ENCODE peak calls at places on chromosomes 11 and 22, in ten cellular contexts. Z is ovary, R is suprapubic skin, Q is prostate gland, J is uterus, V is adrenal gland, E is Peyer's patch, T is stomach, P is A549, F is vagina. Y is an unnamed sample.

GRCh38 chr11:77063407-77063806 is 3.4 kb upstream of the CAPN5 start:
- DNase-seq in Z (no peak), R (no peak), Q (no peak), J (no peak), V (no peak), E (peak), T (peak), P (no peak), F (no peak), Y (no peak)

GRCh38 chr11:7143908-7144307 is 55.1 kb downstream of the RBMXL2 start:
- DNase-seq in Z (no peak), R (no peak), Q (no peak), J (no peak), V (no peak), E (no peak), T (no peak), P (no peak), F (no peak), Y (no peak)

GRCh38 chr22:40031766-40032470 is 37.2 kb downstream of the FAM83F start:
- DNase-seq in Z (no peak), R (peak), Q (no peak), J (no peak), V (peak), E (peak), T (no peak), P (no peak), F (no peak), Y (peak)

GRCh38 chr22:31328545-31328960 is 17.6 kb downstream of the PATZ1 start:
- DNase-seq in Z (no peak), R (no peak), Q (no peak), J (no peak), V (no peak), E (no peak), T (no peak), P (no peak), F (no peak), Y (no peak)

GRCh38 chr11:100646545-100646944 is 40.5 kb upstream of the ARHGAP42 start:
- DNase-seq in Z (no peak), R (no peak), Q (no peak), J (no peak), V (no peak), E (no peak), T (no peak), P (no peak), F (no peak), Y (no peak)

GRCh38 chr11:93393386-93393785 is 62.8 kb downstream of the DEUP1 start:
- DNase-seq in Z (no peak), R (no peak), Q (no peak), J (no peak), V (no peak), E (no peak), T (no peak), P (no peak), F (no peak), Y (no peak)

GRCh38 chr11:19294444-19294843 is 53.7 kb upstream of the E2F8 start:
- DNase-seq in Z (no peak), R (no peak), Q (no peak), J (no peak), V (no peak), E (no peak), T (no peak), P (no peak), F (no peak), Y (no peak)

GRCh38 chr11:32374261-32374711 is 61.1 kb downstream of the WT1 start:
- DNase-seq in Z (no peak), R (no peak), Q (no peak), J (no peak), V (peak), E (no peak), T (no peak), P (peak), F (no peak), Y (peak)

GRCh38 chr11:15568440-15568839 is 453.7 kb downstream of the INSC start:
- DNase-seq in Z (no peak), R (no peak), Q (no peak), J (no peak), V (no peak), E (no peak), T (no peak), P (no peak), F (no peak), Y (no peak)

GRCh38 chr22:30347255-30347892 is 9.3 kb downstream of the SF3A1 start:
- DNase-seq in Z (no peak), R (no peak), Q (no peak), J (no peak), V (no peak), E (no peak), T (no peak), P (no peak), F (no peak), Y (no peak)

GRCh38 chr22:48897959-48898358 is 929.7 kb downstream of the BRD1 start:
- DNase-seq in Z (no peak), R (peak), Q (no peak), J (no peak), V (no peak), E (no peak), T (no peak), P (no peak), F (peak), Y (no peak)

GRCh38 chr11:65221026-65221425 is 39.3 kb downstream of the CAPN1 start:
- DNase-seq in Z (no peak), R (no peak), Q (no peak), J (no peak), V (no peak), E (no peak), T (no peak), P (no peak), F (no peak), Y (no peak)

GRCh38 chr11:109993786-109994185 is 99.4 kb upstream of the ZC3H12C start:
- DNase-seq in Z (no peak), R (no peak), Q (no peak), J (no peak), V (no peak), E (no peak), T (no peak), P (no peak), F (no peak), Y (no peak)

GRCh38 chr11:112196519-112197087 is 21.3 kb downstream of the BCO2 start:
- DNase-seq in Z (no peak), R (no peak), Q (no peak), J (no peak), V (no peak), E (no peak), T (no peak), P (no peak), F (no peak), Y (no peak)

GRCh38 chr11:34731596-34731995 is 110.7 kb downstream of the EHF start:
- DNase-seq in Z (no peak), R (no peak), Q (no peak), J (no peak), V (no peak), E (no peak), T (no peak), P (no peak), F (no peak), Y (no peak)

GRCh38 chr11:29985248-29985647 is 31.6 kb downstream of the KCNA4 start:
- DNase-seq in Z (no peak), R (no peak), Q (no peak), J (no peak), V (no peak), E (no peak), T (no peak), P (no peak), F (no peak), Y (no peak)

GRCh38 chr22:21778705-21779363 is 43.2 kb upstream of the YPEL1 start:
- DNase-seq in Z (no peak), R (no peak), Q (no peak), J (no peak), V (no peak), E (no peak), T (peak), P (no peak), F (no peak), Y (no peak)

GRCh38 chr11:36098976-36099375 is 155.1 kb downstream of the LDLRAD3 start:
- DNase-seq in Z (no peak), R (no peak), Q (no peak), J (no peak), V (no peak), E (no peak), T (no peak), P (no peak), F (no peak), Y (no peak)

GRCh38 chr11:120589376-120589775 is 77.8 kb downstream of the GRIK4 start:
- DNase-seq in Z (no peak), R (no peak), Q (no peak), J (no peak), V (no peak), E (no peak), T (no peak), P (no peak), F (no peak), Y (no peak)

GRCh38 chr11:126440792-126441514 is 85.5 kb downstream of the ST3GAL4 start:
- DNase-seq in Z (peak), R (peak), Q (peak), J (peak), V (peak), E (peak), T (peak), P (peak), F (no peak), Y (peak)

GRCh38 chr11:18789942-18790341 is 1.7 kb downstream of the PTPN5 start:
- DNase-seq in Z (no peak), R (no peak), Q (no peak), J (no peak), V (no peak), E (no peak), T (no peak), P (no peak), F (no peak), Y (no peak)

GRCh38 chr11:126115253-126115540 is 52.5 kb upstream of the CDON start:
- DNase-seq in Z (no peak), R (no peak), Q (peak), J (peak), V (peak), E (no peak), T (peak), P (no peak), F (no peak), Y (peak)

GRCh38 chr11:19751055-19751454 is 38.4 kb downstream of the NAV2 start:
- DNase-seq in Z (no peak), R (no peak), Q (no peak), J (no peak), V (no peak), E (no peak), T (no peak), P (no peak), F (no peak), Y (no peak)

GRCh38 chr11:12842933-12843636 is 166.0 kb upstream of the RASSF10 start:
- DNase-seq in Z (no peak), R (no peak), Q (peak), J (no peak), V (peak), E (no peak), T (no peak), P (no peak), F (no peak), Y (no peak)

GRCh38 chr11:134759314-134759713 is 347.3 kb upstream of the B3GAT1 start:
- DNase-seq in Z (no peak), R (no peak), Q (no peak), J (no peak), V (no peak), E (no peak), T (no peak), P (no peak), F (no peak), Y (no peak)

GRCh38 chr11:48123934-48124755 is 92.5 kb upstream of the OR4B1 start:
- DNase-seq in Z (no peak), R (no peak), Q (no peak), J (no peak), V (no peak), E (no peak), T (no peak), P (no peak), F (no peak), Y (no peak)

GRCh38 chr22:36946436-36947158 is 33.2 kb downstream of the CSF2RB start:
- DNase-seq in Z (no peak), R (no peak), Q (no peak), J (no peak), V (peak), E (no peak), T (no peak), P (no peak), F (no peak), Y (no peak)

GRCh38 chr22:21012446-21013407 is 2.2 kb upstream of the P2RX6 start:
- DNase-seq in Z (no peak), R (no peak), Q (no peak), J (no peak), V (no peak), E (no peak), T (no peak), P (no peak), F (no peak), Y (no peak)

GRCh38 chr11:69944146-69944795 is 125.1 kb upstream of the FGF3 start:
- DNase-seq in Z (no peak), R (no peak), Q (no peak), J (no peak), V (no peak), E (no peak), T (no peak), P (no peak), F (no peak), Y (no peak)

GRCh38 chr11:66337103-66337899 is 1.1 kb upstream of the RIN1 start:
- DNase-seq in Z (no peak), R (no peak), Q (no peak), J (no peak), V (no peak), E (no peak), T (no peak), P (no peak), F (no peak), Y (no peak)

GRCh38 chr11:32259641-32260081 is 168.8 kb downstream of the RCN1 start:
- DNase-seq in Z (peak), R (no peak), Q (no peak), J (no peak), V (peak), E (no peak), T (no peak), P (no peak), F (no peak), Y (peak)

DNA sequence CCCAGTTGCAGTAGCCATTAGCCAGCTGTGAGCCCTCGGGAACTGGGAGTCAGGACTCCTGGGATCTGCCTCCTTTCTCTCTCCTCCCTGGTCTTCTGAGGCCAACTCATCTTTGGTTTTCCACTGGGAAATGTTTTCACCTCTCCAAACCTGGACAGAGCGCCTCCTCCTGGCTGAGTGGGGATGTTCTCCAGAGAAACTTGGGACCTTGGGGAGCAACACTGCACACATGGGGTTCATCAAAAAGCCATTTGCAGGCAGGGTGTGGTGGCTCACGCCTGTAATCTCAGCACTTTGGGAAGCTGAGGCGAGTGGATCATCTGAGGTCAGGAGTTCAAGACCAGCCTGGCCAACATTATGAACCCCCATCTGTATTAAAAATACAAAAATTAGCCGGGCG is 145.4 kb downstream of the NECTIN1 start:
- DNase-seq in Z (no peak), R (no peak), Q (no peak), J (no peak), V (no peak), E (peak), T (no peak), P (no peak), F (no peak), Y (no peak)
- TF ChIP-seq CTCF in Z (no peak), R (no peak), Q (no peak), J (no peak), V (no peak), E (no peak), T (no peak), P (no peak), F (no peak), Y (no peak)

DNA sequence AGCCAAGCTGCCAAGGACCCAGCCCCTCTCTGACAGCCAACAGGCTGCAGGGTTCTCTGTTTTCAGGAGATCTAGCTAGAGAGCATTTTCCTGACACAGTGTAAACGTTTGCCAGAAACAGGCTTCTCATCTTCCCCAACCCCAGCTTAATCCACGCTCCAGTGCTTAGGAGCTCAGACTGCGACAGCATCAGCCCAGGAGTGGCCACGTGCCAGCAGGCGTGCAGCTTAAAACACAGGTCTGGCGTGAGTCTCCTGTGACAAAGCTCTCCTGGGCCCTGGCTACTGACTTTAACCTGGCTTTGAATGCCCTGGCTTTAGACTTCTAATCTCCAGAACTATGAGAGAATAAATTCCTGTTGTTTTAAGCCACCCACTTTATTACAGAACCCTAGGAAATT is 66.6 kb downstream of the GALNT18 start:
- DNase-seq in Z (no peak), R (no peak), Q (no peak), J (no peak), V (no peak), E (no peak), T (peak), P (no peak), F (no peak), Y (peak)
- TF ChIP-seq POLR2A in Z (no peak), R (no peak), Q (no peak), J (no peak), V (no peak), E (no peak), T (no peak), P (no peak), F (no peak), Y (no peak)

DNA sequence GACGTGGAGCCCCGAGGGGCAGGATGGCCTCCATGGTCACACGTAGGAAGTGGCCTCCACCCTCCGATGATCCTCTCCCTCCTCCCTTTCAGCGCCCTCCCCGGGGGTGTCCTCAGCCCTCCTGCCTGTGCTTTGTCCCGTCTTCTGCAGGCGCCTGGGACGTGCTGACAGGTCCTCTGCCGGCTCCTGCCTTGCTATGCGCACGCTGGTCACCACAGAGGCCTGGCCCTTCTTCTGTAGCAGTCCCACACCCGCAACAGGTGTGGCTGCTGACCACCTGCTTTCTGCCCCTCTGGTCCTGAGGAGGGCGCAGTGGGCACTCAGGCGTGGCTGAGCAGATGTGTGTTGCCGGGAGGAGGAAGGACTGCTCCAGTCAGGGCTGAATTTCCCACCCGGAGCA is 27.7 kb upstream of the PPP6R3 start:
- DNase-seq in Z (no peak), R (no peak), Q (no peak), J (no peak), V (no peak), E (no peak), T (no peak), P (no peak), F (no peak), Y (no peak)
- H3K27ac ChIP-seq in Z (no peak), R (no peak), Q (no peak), J (no peak), V (no peak), E (no peak), T (no peak), P (no peak), F (no peak), Y (no peak)

DNA sequence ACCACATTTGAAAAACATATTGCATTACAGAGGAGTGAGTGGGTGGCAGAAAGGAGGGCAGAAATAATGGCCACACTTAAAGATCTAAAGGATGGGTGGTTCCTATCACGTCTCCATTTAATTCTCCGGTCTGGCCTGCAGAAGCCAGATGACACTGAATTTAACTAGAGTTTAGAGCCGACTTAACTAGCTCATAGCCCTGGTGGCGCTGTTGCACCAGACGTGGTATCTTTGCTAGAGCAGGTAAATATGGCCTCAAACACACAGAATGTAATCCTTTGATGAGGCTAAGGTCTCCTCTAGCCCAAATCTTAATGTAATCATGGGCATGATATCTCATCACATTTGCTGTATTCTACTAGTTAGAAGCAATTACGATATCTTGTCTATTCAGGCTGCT is 51.5 kb upstream of the GAL start:
- DNase-seq in Z (no peak), R (no peak), Q (peak), J (no peak), V (peak), E (peak), T (peak), P (peak), F (no peak), Y (peak)
- TF ChIP-seq CTCF in Z (no peak), R (no peak), Q (no peak), J (no peak), V (peak), E (peak), T (no peak), P (peak), F (no peak), Y (peak)

DNA sequence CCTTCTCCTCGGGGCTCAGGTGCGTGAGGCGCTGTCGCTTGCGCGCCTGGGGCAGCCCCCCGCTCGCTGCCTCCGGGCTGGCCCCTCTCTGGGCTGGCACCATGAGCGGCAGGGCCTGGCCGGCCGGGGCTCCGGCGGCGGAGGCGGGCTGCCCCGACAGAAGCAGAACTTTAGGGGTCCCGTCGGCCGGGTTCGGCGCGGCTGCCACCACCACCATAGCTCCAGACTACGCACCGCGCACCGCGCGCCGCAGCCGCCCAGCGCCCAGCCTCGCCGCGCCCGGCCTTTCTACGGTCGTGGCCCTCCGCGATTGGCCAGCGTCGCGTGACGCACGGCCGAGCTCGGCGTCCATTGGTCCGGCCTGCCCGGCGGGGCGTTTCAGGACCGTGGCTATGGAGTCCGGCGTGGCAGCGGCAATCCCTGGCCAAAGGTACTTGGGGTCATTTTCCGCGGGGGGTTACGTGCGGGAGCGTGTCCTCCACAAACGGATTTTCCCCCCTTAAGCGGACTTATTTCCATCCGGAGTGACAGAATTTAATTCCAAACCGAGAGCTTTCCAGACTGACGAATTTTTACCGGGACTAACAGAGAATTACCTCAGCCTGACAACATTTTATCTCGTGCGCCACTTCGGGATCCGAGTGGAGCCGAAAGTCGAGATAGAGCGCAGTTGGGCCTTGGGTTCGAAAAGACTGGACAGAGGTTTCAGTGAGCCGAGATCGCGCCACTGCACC is at the start of gene XBP1:
- DNase-seq in Z (peak), R (peak), Q (peak), J (peak), V (peak), E (peak), T (peak), P (peak), F (no peak), Y (peak)
- TF ChIP-seq POLR2A in Z (peak), R (peak), Q (peak), J (peak), V (peak), E (peak), T (no peak), P (peak), F (peak), Y (peak)

GRCh38 chr11:1433977-1434640 is 44.4 kb downstream of the BRSK2 start:
- DNase-seq in Z (no peak), R (no peak), Q (no peak), J (no peak), V (no peak), E (no peak), T (peak), P (no peak), F (no peak), Y (no peak)
- H3K27ac ChIP-seq in Z (no peak), R (no peak), Q (no peak), J (no peak), V (no peak), E (no peak), T (no peak), P (no peak), F (no peak), Y (no peak)

DNA sequence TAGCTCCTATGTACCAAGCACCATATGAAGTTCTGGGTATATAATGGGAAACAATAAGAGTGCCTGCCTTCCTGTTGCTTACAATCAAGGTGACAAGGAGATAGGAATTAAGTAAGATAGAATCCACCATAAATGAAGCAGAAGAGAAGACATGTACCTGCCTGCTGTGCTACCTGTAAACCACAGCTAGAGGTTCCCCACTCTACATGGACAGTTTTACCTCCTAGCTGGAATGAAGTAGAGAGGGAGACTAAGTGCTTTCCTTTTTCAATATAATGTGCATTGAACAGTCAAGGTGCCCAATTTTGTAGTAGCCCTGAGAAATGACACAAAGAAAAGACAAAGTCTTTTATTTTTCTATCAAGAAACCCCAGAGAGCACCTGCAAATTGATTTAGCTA is 984.6 kb downstream of the DLG2 start:
- DNase-seq in Z (no peak), R (no peak), Q (no peak), J (no peak), V (no peak), E (no peak), T (no peak), P (no peak), F (no peak), Y (no peak)
- TF ChIP-seq CTCF in Z (no peak), R (no peak), Q (no peak), J (no peak), V (no peak), E (no peak), T (no peak), P (no peak), F (no peak), Y (no peak)

Y was measured in thyroid gland.